ENCODE peak calls at places on chromosomes 3 and 15, in nine cellular contexts. One of them, this sample, is unnamed.
A peak's percentile ranks its signal among the peaks of the same experiment; 100 is the strongest.

GRCh38 chr3:125212509-125213372 is at the start of gene SLC12A8:
- DNase-seq in vagina: no peak
- DNase-seq in Peyer's patch: peak; percentile 75
- DNase-seq in uterus: no peak
- DNase-seq in esophagus squamous epithelium: no peak
- DNase-seq in A549: no peak
- DNase-seq in heart left ventricle: no peak
- DNase-seq in transverse colon: peak; percentile 50
- DNase-seq in GM12878: no peak
- DNase-seq in this sample: peak; percentile 84

GRCh38 chr3:9226326-9226725 is 23.1 kb downstream of the SRGAP3 start:
- DNase-seq in esophagus squamous epithelium: no peak
- DNase-seq in transverse colon: no peak
- DNase-seq in GM12878: no peak
- DNase-seq in Peyer's patch: no peak
- DNase-seq in heart left ventricle: no peak
- DNase-seq in uterus: peak; percentile 68
- DNase-seq in A549: no peak
- DNase-seq in vagina: no peak
- DNase-seq in this sample: no peak

GRCh38 chr15:48592221-48592731 is 53.2 kb downstream of the FBN1 start:
- DNase-seq in vagina: no peak
- DNase-seq in heart left ventricle: no peak
- DNase-seq in A549: peak; percentile 9
- DNase-seq in GM12878: no peak
- DNase-seq in esophagus squamous epithelium: no peak
- DNase-seq in Peyer's patch: no peak
- DNase-seq in uterus: no peak
- DNase-seq in transverse colon: no peak
- DNase-seq in this sample: no peak

GRCh38 chr15:31905054-31905453 is 125.3 kb upstream of the CHRNA7 start:
- DNase-seq in vagina: no peak
- DNase-seq in uterus: no peak
- DNase-seq in transverse colon: peak; percentile 84
- DNase-seq in esophagus squamous epithelium: no peak
- DNase-seq in A549: no peak
- DNase-seq in Peyer's patch: peak; percentile 67
- DNase-seq in heart left ventricle: no peak
- DNase-seq in GM12878: no peak
- DNase-seq in this sample: no peak

GRCh38 chr3:49761661-49762060 is 24.7 kb downstream of the IP6K1 start:
- DNase-seq in vagina: no peak
- DNase-seq in A549: no peak
- DNase-seq in uterus: no peak
- DNase-seq in heart left ventricle: no peak
- DNase-seq in transverse colon: no peak
- DNase-seq in GM12878: no peak
- DNase-seq in esophagus squamous epithelium: no peak
- DNase-seq in Peyer's patch: no peak
- DNase-seq in this sample: no peak

GRCh38 chr3:40827942-40828688 is 303.4 kb downstream of the ZNF621 start:
- DNase-seq in A549: no peak
- DNase-seq in uterus: no peak
- DNase-seq in GM12878: no peak
- DNase-seq in vagina: no peak
- DNase-seq in esophagus squamous epithelium: no peak
- DNase-seq in transverse colon: peak; percentile 10
- DNase-seq in heart left ventricle: peak; percentile 44
- DNase-seq in Peyer's patch: no peak
- DNase-seq in this sample: peak; percentile 88

GRCh38 chr15:45635191-45635638 is 386 bp downstream of the SQOR start:
- DNase-seq in GM12878: no peak
- DNase-seq in A549: peak; percentile 59
- DNase-seq in transverse colon: peak; percentile 82
- DNase-seq in uterus: peak; percentile 58
- DNase-seq in esophagus squamous epithelium: peak; percentile 60
- DNase-seq in vagina: no peak
- DNase-seq in Peyer's patch: peak; percentile 85
- DNase-seq in heart left ventricle: peak; percentile 66
- DNase-seq in this sample: peak; percentile 94

GRCh38 chr3:181782306-181782924 is 70.7 kb downstream of the SOX2 start:
- DNase-seq in Peyer's patch: no peak
- DNase-seq in transverse colon: no peak
- DNase-seq in esophagus squamous epithelium: no peak
- DNase-seq in heart left ventricle: no peak
- DNase-seq in uterus: no peak
- DNase-seq in A549: peak; percentile 67
- DNase-seq in vagina: no peak
- DNase-seq in GM12878: no peak
- DNase-seq in this sample: no peak

GRCh38 chr15:89551502-89551901 is 23.8 kb upstream of the TICRR start:
- DNase-seq in transverse colon: no peak
- DNase-seq in GM12878: peak; percentile 56
- DNase-seq in Peyer's patch: no peak
- DNase-seq in heart left ventricle: no peak
- DNase-seq in vagina: no peak
- DNase-seq in A549: no peak
- DNase-seq in esophagus squamous epithelium: no peak
- DNase-seq in uterus: no peak
- DNase-seq in this sample: no peak

GRCh38 chr3:144760831-144761230 is 789.2 kb downstream of the DIPK2A start:
- DNase-seq in vagina: no peak
- DNase-seq in GM12878: no peak
- DNase-seq in heart left ventricle: no peak
- DNase-seq in A549: no peak
- DNase-seq in esophagus squamous epithelium: no peak
- DNase-seq in uterus: no peak
- DNase-seq in Peyer's patch: no peak
- DNase-seq in transverse colon: no peak
- DNase-seq in this sample: no peak

GRCh38 chr3:18649666-18650363 is 224.7 kb upstream of the SATB1 start:
- DNase-seq in heart left ventricle: no peak
- DNase-seq in Peyer's patch: no peak
- DNase-seq in uterus: no peak
- DNase-seq in esophagus squamous epithelium: no peak
- DNase-seq in GM12878: peak; percentile 53
- DNase-seq in A549: no peak
- DNase-seq in transverse colon: no peak
- DNase-seq in vagina: no peak
- DNase-seq in this sample: no peak

GRCh38 chr15:99015677-99016568 is 8.3 kb upstream of the PGPEP1L start:
- DNase-seq in GM12878: no peak
- DNase-seq in transverse colon: no peak
- DNase-seq in Peyer's patch: no peak
- DNase-seq in uterus: no peak
- DNase-seq in esophagus squamous epithelium: no peak
- DNase-seq in heart left ventricle: no peak
- DNase-seq in vagina: no peak
- DNase-seq in A549: peak; percentile 22
- DNase-seq in this sample: no peak
- H3K4me3 ChIP-seq in GM12878: peak overlapping the region; percentile 68
- H3K4me3 ChIP-seq in transverse colon: peak overlapping the region; percentile 45
- H3K4me3 ChIP-seq in Peyer's patch: peak overlapping the region; percentile 56
- H3K4me3 ChIP-seq in uterus: no peak overlapping the region
- H3K4me3 ChIP-seq in esophagus squamous epithelium: peak overlapping the region; percentile 75
- H3K4me3 ChIP-seq in heart left ventricle: peak overlapping the region; percentile 53
- H3K4me3 ChIP-seq in vagina: peak overlapping the region; percentile 59
- H3K4me3 ChIP-seq in A549: peak overlapping the region; percentile 69
- H3K4me3 ChIP-seq in this sample: no peak overlapping the region

GRCh38 chr3:197297020-197297419 is 1.4 kb downstream of the DLG1 start:
- DNase-seq in transverse colon: no peak
- DNase-seq in GM12878: no peak
- DNase-seq in Peyer's patch: no peak
- DNase-seq in esophagus squamous epithelium: no peak
- DNase-seq in vagina: no peak
- DNase-seq in uterus: no peak
- DNase-seq in A549: no peak
- DNase-seq in heart left ventricle: no peak
- DNase-seq in this sample: no peak

GRCh38 chr3:197297476-197298340 is 704 bp downstream of the DLG1 start:
- DNase-seq in vagina: no peak
- DNase-seq in uterus: peak; percentile 87
- DNase-seq in transverse colon: peak; percentile 92
- DNase-seq in esophagus squamous epithelium: peak; percentile 23
- DNase-seq in heart left ventricle: peak; percentile 91
- DNase-seq in GM12878: no peak
- DNase-seq in A549: peak; percentile 83
- DNase-seq in Peyer's patch: peak; percentile 95
- DNase-seq in this sample: peak; percentile 97

GRCh38 chr3:197300361-197300760 is 1.9 kb upstream of the DLG1 start:
- DNase-seq in GM12878: no peak
- DNase-seq in vagina: no peak
- DNase-seq in uterus: no peak
- DNase-seq in heart left ventricle: no peak
- DNase-seq in esophagus squamous epithelium: no peak
- DNase-seq in Peyer's patch: no peak
- DNase-seq in A549: no peak
- DNase-seq in transverse colon: no peak
- DNase-seq in this sample: no peak

GRCh38 chr3:197298341-197298857 is at the start of gene DLG1:
- DNase-seq in heart left ventricle: peak; percentile 89
- DNase-seq in uterus: peak; percentile 86
- DNase-seq in vagina: no peak
- DNase-seq in A549: peak; percentile 86
- DNase-seq in transverse colon: peak; percentile 95
- DNase-seq in Peyer's patch: peak; percentile 96
- DNase-seq in esophagus squamous epithelium: peak; percentile 51
- DNase-seq in GM12878: peak; percentile 53
- DNase-seq in this sample: peak; percentile 89

DNA sequence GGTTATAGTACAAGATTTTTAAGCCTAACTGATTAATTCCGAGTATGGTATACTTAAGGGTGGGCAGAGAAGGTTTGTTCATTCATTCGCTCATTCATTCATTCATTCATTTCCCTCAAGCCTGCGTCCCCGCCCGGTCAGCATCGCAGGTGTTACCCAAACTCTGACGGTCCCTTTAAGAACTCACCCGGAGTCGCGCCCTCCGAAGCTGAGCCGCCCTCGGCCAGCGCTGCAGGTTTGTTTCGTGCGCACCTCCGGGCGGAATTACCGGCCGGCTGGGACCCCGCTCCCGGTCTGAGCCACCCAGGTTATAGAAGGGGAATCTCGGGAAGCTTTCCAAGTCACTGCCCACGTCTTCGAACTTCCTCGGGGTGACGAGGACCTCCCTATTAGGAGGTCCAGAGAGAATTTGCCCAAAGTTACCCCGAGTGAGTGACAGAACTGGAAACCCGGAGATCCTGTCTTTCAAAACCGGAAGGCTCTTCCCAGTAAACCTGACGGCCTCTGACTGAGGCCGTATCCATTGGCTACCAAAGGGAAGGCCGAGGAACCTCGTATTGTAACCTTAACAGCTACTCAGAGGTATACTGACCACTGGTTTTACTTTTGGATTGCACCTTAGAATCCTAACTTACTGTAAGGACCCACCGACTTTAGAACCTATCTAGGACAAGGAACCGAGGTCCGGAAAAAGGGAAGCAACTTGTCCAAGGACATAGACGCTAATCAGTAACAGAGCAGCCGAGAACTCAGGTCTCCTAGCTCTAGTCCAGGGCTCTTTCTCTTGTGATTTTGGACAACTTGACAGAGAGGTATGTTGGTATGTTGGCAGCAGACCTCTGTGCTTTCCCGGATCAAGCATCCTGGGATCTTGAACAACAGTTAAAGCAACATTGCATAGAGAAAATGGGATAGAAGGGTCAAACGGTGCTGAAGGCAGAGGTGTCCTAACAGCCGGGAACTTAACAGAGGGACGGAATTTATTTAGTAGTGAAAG is 744 bp upstream of the DLG1 start:
- DNase-seq in A549: peak; percentile 40
- DNase-seq in GM12878: no peak
- DNase-seq in heart left ventricle: peak; percentile 40
- DNase-seq in uterus: peak; percentile 27
- DNase-seq in Peyer's patch: peak; percentile 86
- DNase-seq in esophagus squamous epithelium: no peak
- DNase-seq in vagina: no peak
- DNase-seq in transverse colon: peak; percentile 79
- DNase-seq in this sample: peak; percentile 87
- TF ChIP-seq POLR2A in A549: peak; percentile 10
- TF ChIP-seq POLR2A in GM12878: no peak
- TF ChIP-seq POLR2A in heart left ventricle: no peak
- TF ChIP-seq POLR2A in uterus: no peak
- TF ChIP-seq POLR2A in Peyer's patch: peak; percentile 49
- TF ChIP-seq POLR2A in esophagus squamous epithelium: no peak
- TF ChIP-seq POLR2A in vagina: no peak
- TF ChIP-seq POLR2A in transverse colon: peak; percentile 61
- TF ChIP-seq POLR2A in this sample: no peak

DNA sequence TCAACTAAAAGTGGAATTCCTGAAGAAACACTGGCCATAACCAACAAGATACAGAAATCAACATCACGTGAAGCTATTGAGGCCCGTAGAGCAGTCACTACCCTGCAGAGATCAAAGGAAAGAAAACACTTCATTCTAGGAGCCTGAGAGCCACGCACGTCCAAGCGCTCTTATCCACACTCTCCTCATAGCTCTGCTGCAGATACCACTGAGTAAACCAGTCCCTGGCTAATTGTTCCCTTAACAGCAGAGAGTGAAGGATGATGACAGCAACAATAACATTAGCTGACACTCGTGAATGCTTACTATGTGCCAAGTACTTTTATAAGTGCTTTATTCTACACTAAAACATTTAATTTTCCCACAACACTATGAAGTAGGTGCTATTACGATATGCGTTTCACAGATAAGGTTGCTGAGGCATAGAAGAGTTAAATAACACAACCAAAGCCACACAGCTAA is 271.0 kb upstream of the GADL1 start:
- DNase-seq in uterus: no peak
- DNase-seq in GM12878: no peak
- DNase-seq in Peyer's patch: no peak
- DNase-seq in transverse colon: no peak
- DNase-seq in esophagus squamous epithelium: no peak
- DNase-seq in vagina: no peak
- DNase-seq in heart left ventricle: no peak
- DNase-seq in A549: no peak
- DNase-seq in this sample: no peak
- H3K4me3 ChIP-seq in uterus: no peak overlapping the region
- H3K4me3 ChIP-seq in GM12878: no peak overlapping the region
- H3K4me3 ChIP-seq in Peyer's patch: no peak overlapping the region
- H3K4me3 ChIP-seq in transverse colon: no peak overlapping the region
- H3K4me3 ChIP-seq in esophagus squamous epithelium: no peak overlapping the region
- H3K4me3 ChIP-seq in vagina: no peak overlapping the region
- H3K4me3 ChIP-seq in heart left ventricle: no peak overlapping the region
- H3K4me3 ChIP-seq in A549: no peak overlapping the region
- H3K4me3 ChIP-seq in this sample: no peak overlapping the region

DNA sequence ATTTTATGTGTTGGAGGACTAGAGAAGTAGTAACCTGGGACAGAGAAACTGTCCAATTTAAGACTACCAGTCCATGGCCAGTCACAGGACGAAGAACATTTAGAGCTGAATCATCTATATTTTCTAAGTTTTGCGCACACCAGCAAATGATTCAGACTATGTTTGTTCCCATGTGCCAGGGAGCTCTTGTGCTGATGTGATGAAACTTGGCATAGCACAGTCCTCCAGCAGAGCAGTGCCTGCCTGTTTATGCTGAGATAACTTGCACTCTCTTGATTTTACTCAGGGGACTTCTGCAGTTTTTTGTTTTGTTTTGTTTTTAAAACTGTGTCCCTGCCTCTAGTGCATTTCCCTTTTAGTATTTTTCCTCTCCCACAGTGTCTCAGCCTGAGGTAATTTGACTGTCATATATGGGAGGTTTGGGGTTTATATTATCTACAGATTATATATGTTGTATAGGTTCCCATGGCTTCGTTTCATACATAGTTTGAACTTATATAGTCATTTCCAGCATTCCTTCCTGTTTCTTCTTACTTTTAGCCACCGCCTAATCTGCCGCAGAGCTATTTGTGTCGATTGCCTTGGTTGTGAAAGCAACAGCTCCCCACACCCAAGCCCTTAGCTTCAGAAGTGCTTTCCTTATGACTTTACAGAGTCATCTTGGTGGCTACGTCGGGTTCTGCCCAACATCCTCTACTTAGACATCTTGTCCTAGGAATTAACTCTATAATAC is 45.5 kb downstream of the PPM1L start:
- DNase-seq in vagina: no peak
- DNase-seq in Peyer's patch: no peak
- DNase-seq in esophagus squamous epithelium: no peak
- DNase-seq in heart left ventricle: peak; percentile 53
- DNase-seq in transverse colon: peak; percentile 63
- DNase-seq in A549: no peak
- DNase-seq in uterus: no peak
- DNase-seq in GM12878: no peak
- DNase-seq in this sample: peak; percentile 87
- TF ChIP-seq POLR2A in vagina: no peak
- TF ChIP-seq POLR2A in Peyer's patch: no peak
- TF ChIP-seq POLR2A in esophagus squamous epithelium: no peak
- TF ChIP-seq POLR2A in heart left ventricle: no peak
- TF ChIP-seq POLR2A in transverse colon: no peak
- TF ChIP-seq POLR2A in A549: no peak
- TF ChIP-seq POLR2A in uterus: no peak
- TF ChIP-seq POLR2A in GM12878: no peak
- TF ChIP-seq POLR2A in this sample: no peak